ENCODE peak calls at places on chromosomes 13 and 19, in six cellular contexts. K is HepG2, W is H1, C is GM12891, F is K562, R is GM12878. E is an unnamed sample.

GRCh38 chr13:80562423-80562822 is 221.5 kb upstream of the SPRY2 start:
- DNase-seq in K (no peak), W (no peak), C (no peak), F (no peak), R (no peak), E (no peak)

GRCh38 chr13:29704648-29705047 is 109.2 kb upstream of the SLC7A1 start:
- DNase-seq in K (no peak), W (no peak), C (no peak), F (no peak), R (no peak), E (no peak)

GRCh38 chr13:91544723-91545122 is 146.3 kb downstream of the GPC5 start:
- DNase-seq in K (peak), W (no peak), C (no peak), F (peak), R (no peak), E (no peak)

GRCh38 chr19:33674575-33675367 is 53.0 kb downstream of the CHST8 start:
- DNase-seq in K (no peak), W (no peak), C (no peak), F (no peak), R (no peak), E (no peak)

GRCh38 chr13:93098972-93099371 is 127.6 kb upstream of the GPC6 start:
- DNase-seq in K (no peak), W (no peak), C (no peak), F (no peak), R (no peak), E (no peak)

GRCh38 chr13:38024431-38024830 is 154.9 kb upstream of the TRPC4 start:
- DNase-seq in K (no peak), W (no peak), C (no peak), F (no peak), R (no peak), E (no peak)

GRCh38 chr19:1862424-1863307 is 713 bp downstream of the KLF16 start:
- DNase-seq in K (no peak), W (peak), C (peak), F (peak), R (no peak), E (peak)

GRCh38 chr19:19171821-19172532 is 1.9 kb upstream of the MEF2B start:
- DNase-seq in K (peak), W (no peak), C (no peak), F (peak), R (no peak), E (no peak)

GRCh38 chr19:12937243-12938053 is 961 bp upstream of the CALR start:
- DNase-seq in K (peak), W (peak), C (no peak), F (no peak), R (no peak), E (no peak)

GRCh38 chr13:27374650-27375049 is 49.8 kb upstream of the GTF3A start:
- DNase-seq in K (peak), W (no peak), C (peak), F (peak), R (no peak), E (peak)

GRCh38 chr19:27843861-27844260 is 1369.1 kb downstream of the UQCRFS1 start:
- DNase-seq in K (no peak), W (no peak), C (no peak), F (no peak), R (no peak), E (no peak)

GRCh38 chr19:23762884-23763711 is 4.4 kb upstream of the ZNF681 start:
- DNase-seq in K (no peak), W (peak), C (peak), F (peak), R (peak), E (peak)

GRCh38 chr19:7975037-7975436 is 30.4 kb downstream of the ELAVL1 start:
- DNase-seq in K (no peak), W (no peak), C (no peak), F (no peak), R (no peak), E (no peak)

GRCh38 chr13:109959903-109960302 is 173.5 kb upstream of the IRS2 start:
- DNase-seq in K (no peak), W (no peak), C (no peak), F (no peak), R (no peak), E (no peak)

GRCh38 chr19:2982983-2983350 is 5.6 kb downstream of the TLE6 start:
- DNase-seq in K (no peak), W (no peak), C (no peak), F (no peak), R (no peak), E (no peak)

GRCh38 chr13:102854675-102855074 is 8.8 kb downstream of the ERCC5 start:
- DNase-seq in K (no peak), W (no peak), C (no peak), F (no peak), R (no peak), E (no peak)

GRCh38 chr13:30044932-30045331 is 194.5 kb upstream of the UBL3 start:
- DNase-seq in K (no peak), W (peak), C (no peak), F (no peak), R (no peak), E (no peak)

GRCh38 chr13:109330941-109331340 is 455.4 kb downstream of the IRS2 start:
- DNase-seq in K (no peak), W (no peak), C (no peak), F (no peak), R (no peak), E (no peak)

GRCh38 chr19:9941236-9941635 is 4.9 kb upstream of the OLFM2 start:
- DNase-seq in K (no peak), W (no peak), C (no peak), F (no peak), R (no peak), E (no peak)

GRCh38 chr19:46766569-46767317 is 20.5 kb upstream of the STRN4 start:
- DNase-seq in K (peak), W (peak), C (no peak), F (peak), R (no peak), E (peak)

GRCh38 chr19:8663920-8664670 is 33.7 kb downstream of the NFILZ start:
- DNase-seq in K (no peak), W (no peak), C (no peak), F (no peak), R (no peak), E (no peak)

GRCh38 chr13:21016487-21016886 is 44.9 kb downstream of the LATS2 start:
- DNase-seq in K (no peak), W (no peak), C (no peak), F (no peak), R (no peak), E (no peak)

GRCh38 chr13:28379371-28380083 is 115.4 kb downstream of the FLT1 start:
- DNase-seq in K (no peak), W (no peak), C (no peak), F (no peak), R (no peak), E (no peak)

GRCh38 chr13:113597386-113598080 is 13.0 kb downstream of the TFDP1 start:
- DNase-seq in K (no peak), W (no peak), C (no peak), F (no peak), R (no peak), E (no peak)

GRCh38 chr19:39341122-39341719 is 1.0 kb upstream of the SAMD4B start:
- DNase-seq in K (no peak), W (peak), C (no peak), F (peak), R (no peak), E (no peak)

GRCh38 chr13:24747248-24748151 is 16.5 kb upstream of the RNF17 start:
- DNase-seq in K (no peak), W (peak), C (no peak), F (no peak), R (no peak), E (no peak)

GRCh38 chr13:103097366-103097928 is 31.2 kb upstream of the SLC10A2 start:
- DNase-seq in K (no peak), W (no peak), C (no peak), F (no peak), R (no peak), E (no peak)

GRCh38 chr19:47405197-47405550 is 14.2 kb downstream of the MEIS3 start:
- DNase-seq in K (no peak), W (no peak), C (no peak), F (no peak), R (no peak), E (no peak)

GRCh38 chr19:32862741-32863140 is 6.8 kb downstream of the SLC7A9 start:
- DNase-seq in K (no peak), W (no peak), C (no peak), F (no peak), R (no peak), E (no peak)

GRCh38 chr19:11273288-11273687 is 11.0 kb upstream of the DOCK6 start:
- DNase-seq in K (no peak), W (no peak), C (no peak), F (no peak), R (no peak), E (no peak)

GRCh38 chr13:32443111-32443510 is 15.2 kb upstream of the N4BP2L1 start:
- DNase-seq in K (peak), W (no peak), C (no peak), F (peak), R (peak), E (no peak)

DNA sequence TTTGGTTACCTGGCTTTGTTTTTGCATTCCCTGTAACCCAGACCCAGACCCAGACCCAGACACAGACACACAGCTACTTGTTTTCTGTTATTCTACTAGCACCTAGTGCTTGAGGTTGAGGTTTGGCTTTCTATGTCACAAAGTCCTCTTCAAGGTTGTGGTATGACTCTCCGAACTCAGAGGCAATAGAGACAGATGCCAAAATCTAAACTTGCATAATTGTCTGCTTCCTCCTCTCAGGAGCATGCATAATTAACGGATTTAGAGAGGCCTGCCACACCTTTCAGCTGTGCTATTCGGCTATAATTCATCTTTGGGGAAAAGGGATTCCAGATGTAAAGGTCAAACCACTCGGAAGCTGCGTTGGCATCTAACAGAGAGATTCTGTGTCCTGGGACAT is 193.8 kb downstream of the TDRD3 start:
- DNase-seq in K (no peak), W (no peak), C (no peak), F (no peak), R (no peak), E (no peak)
- TF ChIP-seq TAF1 in K (no peak), W (no peak), C (no peak), F (no peak), R (no peak), E (no peak)

DNA sequence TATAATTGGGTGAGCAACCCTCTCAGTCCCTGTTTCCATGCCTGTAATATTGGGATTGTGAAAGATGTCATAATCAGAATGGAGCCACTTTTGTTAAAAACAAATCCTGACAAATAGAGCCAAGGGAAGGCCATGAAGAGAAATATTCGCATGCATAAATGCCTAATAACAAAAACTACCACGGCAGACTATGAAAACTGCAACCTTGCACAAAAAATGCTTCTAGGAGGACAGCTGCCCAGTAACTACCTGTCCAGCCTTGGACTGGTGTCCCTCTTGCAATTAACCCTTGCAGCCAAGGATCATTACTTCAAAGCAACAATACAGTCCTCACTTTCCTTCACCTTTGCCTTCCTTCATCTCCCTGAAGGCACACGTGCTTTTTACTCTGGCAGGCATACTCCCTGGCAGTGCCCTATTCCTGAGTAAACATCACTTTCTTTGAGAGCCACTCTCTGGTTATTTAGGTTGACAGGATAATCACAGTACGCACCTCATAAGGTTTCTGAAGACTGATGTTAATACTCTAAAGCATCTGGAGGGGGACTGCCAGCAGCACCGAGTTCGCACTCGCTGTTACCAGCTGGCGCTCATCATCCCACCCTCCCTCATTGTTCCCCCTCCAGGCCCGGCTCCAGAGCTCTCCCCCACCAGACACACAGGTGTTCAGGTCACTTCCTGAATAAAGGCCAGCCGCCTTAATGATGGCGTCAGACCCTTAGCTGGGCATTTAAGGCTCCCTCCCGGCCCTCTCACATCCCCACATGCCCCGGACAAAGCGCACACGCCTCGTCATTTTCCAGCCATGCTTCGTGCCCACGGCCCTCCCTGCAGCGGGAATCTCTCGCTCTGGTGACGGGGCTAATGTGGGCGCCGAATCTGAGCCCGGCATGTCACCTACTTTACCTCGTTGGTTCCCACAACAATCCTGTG is 57.3 kb downstream of the CDADC1 start:
- DNase-seq in K (no peak), W (no peak), C (no peak), F (no peak), R (no peak), E (no peak)
- TF ChIP-seq POLR2A in K (no peak), W (no peak), C (no peak), F (no peak), R (no peak), E (no peak)

GRCh38 chr13:63305641-63306133 is 1890.0 kb upstream of the PCDH20 start:
- DNase-seq in K (no peak), W (no peak), C (no peak), F (no peak), R (no peak), E (no peak)
- TF ChIP-seq POLR2AphosphoS5 in K (no peak), W (no peak), C (no peak), F (no peak), R (no peak), E (no peak)

GRCh38 chr19:4867534-4868285 is at the start of gene PLIN3:
- DNase-seq in K (peak), W (peak), C (peak), F (peak), R (peak), E (peak)

GRCh38 chr19:4870025-4870700 is 2.7 kb upstream of the PLIN3 start:
- DNase-seq in K (peak), W (no peak), C (no peak), F (peak), R (no peak), E (no peak)

GRCh38 chr19:4871711-4872110 is 4.2 kb upstream of the PLIN3 start:
- DNase-seq in K (no peak), W (no peak), C (no peak), F (no peak), R (no peak), E (no peak)

GRCh38 chr19:4868286-4868834 is 893 bp upstream of the PLIN3 start:
- DNase-seq in K (no peak), W (no peak), C (no peak), F (peak), R (no peak), E (no peak)

DNA sequence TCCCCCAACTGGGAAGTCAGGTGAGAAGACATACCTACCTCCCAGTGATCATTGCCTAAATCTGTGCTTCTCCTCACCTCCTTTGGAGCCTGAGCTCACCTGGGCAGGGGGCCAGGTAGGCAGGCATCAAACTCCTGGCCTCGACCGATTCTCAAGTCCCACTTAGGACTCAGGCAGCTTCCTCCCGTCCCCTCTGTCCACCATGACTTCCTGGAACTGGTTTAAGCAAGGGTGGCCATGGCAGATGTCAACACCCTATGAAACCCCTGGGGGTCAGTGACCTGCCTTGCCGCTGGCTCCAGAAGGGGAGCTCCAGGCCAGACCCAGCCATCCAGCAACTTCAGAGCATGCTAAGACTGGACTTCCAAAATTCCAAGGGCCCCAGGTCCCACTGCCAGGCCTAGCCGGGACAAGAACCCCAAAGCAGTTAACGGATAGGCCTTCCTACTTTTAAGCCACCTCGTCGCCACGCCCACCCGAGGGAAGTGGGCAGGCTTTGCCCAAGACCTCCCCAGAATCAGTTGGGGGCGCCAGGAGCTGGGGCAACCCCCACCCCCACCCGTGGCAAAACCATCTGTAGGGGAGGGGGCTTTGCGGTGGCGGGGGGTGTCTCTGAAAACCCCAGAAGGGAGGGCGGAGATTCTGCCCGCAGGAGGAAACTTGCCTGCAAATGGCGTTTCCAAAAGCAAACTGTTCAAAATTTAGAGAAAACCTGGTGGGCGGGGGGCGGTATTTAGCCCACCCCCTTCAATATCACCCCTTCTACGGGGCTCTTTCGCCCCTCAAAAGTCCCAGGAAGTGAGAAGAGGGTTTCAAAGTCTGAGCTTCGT is 657 bp downstream of the PLIN3 start:
- DNase-seq in K (peak), W (peak), C (no peak), F (peak), R (no peak), E (peak)
- TF ChIP-seq TAF1 in K (no peak), W (no peak), C (no peak), F (no peak), R (no peak), E (no peak)

GRCh38 chr19:14139944-14140343 is 3.6 kb upstream of the ASF1B start:
- DNase-seq in K (no peak), W (no peak), C (no peak), F (no peak), R (no peak), E (no peak)

GRCh38 chr19:14135985-14136508 is 342 bp downstream of the ASF1B start:
- DNase-seq in K (no peak), W (no peak), C (no peak), F (no peak), R (no peak), E (no peak)

GRCh38 chr19:14135355-14135754 is 1.0 kb downstream of the ASF1B start:
- DNase-seq in K (no peak), W (no peak), C (no peak), F (no peak), R (no peak), E (no peak)

GRCh38 chr19:14138576-14139265 is 2.3 kb upstream of the ASF1B start:
- DNase-seq in K (no peak), W (no peak), C (no peak), F (no peak), R (no peak), E (no peak)

GRCh38 chr19:14136509-14137281 is at the start of gene ASF1B:
- DNase-seq in K (peak), W (peak), C (peak), F (peak), R (peak), E (peak)
- TF ChIP-seq POLR2A in K (peak), W (peak), C (peak), F (peak), R (peak), E (peak)

DNA sequence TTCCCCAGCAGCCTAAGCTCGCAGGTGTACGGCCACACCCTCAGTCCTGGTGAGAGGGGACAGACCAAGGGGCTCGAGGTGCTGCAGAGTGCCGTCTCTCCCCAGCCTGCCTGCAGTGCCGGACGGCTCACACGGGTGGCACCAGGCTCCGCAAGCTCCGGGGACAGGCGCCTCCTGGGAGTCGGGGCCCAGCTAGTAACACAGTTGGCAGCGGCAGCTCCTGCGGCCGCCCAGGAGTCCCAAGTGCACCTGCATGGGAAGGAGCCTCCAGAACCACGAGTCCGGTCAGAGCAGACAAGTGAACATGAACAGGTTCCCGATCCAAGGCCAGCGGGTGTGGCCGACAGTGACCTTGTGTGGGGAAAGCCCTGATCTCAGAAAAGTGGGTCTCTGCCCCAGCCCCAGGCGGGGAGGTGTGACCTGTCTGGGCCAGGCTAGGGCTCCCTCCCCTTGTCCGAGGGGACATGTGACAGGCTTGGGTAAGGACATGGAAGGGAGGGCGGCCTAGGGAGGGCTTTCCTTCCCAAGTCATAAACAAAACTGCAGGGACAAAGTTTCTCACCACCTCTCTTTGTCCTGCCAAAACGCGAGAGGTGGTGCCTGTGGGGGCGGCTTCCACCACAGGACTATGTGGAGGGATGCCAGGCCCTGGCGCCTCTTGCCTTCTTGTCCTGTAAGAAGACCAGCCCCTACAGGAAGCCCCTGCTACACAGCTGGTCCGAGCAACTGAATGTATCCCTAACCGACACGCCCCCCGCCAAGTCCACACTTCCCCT is 46.5 kb downstream of the MLLT1 start:
- DNase-seq in K (no peak), W (no peak), C (peak), F (no peak), R (no peak), E (no peak)
- TF ChIP-seq POLR2AphosphoS5 in K (no peak), W (no peak), C (no peak), F (no peak), R (no peak), E (no peak)

E was measured in GM12892.